ENCODE peak calls at places on chromosomes 16 and 17, in four cellular contexts. Z is K562, C is A549, S is GM12878. Q is an unnamed sample.

GRCh38 chr16:87457051-87457611 is 35.7 kb downstream of the ZCCHC14 start:
- DNase-seq in Z (no peak), C (no peak), S (no peak), Q (no peak)

GRCh38 chr17:66570353-66571195 is 264.3 kb upstream of the CACNG5 start:
- DNase-seq in Z (no peak), C (no peak), S (no peak), Q (no peak)

GRCh38 chr17:19738757-19739156 is 9.3 kb downstream of the ALDH3A1 start:
- DNase-seq in Z (no peak), C (no peak), S (no peak), Q (no peak)

GRCh38 chr16:72783716-72784320 is 264.1 kb downstream of the ZFHX3 start:
- DNase-seq in Z (no peak), C (peak), S (peak), Q (peak)

GRCh38 chr16:50025544-50025931 is 513 bp downstream of the CNEP1R1 start:
- DNase-seq in Z (peak), C (no peak), S (no peak), Q (peak)

GRCh38 chr17:12769981-12770380 is 19.3 kb upstream of the ARHGAP44 start:
- DNase-seq in Z (no peak), C (no peak), S (no peak), Q (no peak)

GRCh38 chr17:42618442-42619150 is 9.1 kb downstream of the TUBG1 start:
- DNase-seq in Z (peak), C (peak), S (peak), Q (peak)

GRCh38 chr16:561957-562938 is 2.1 kb downstream of the PRR35 start:
- DNase-seq in Z (no peak), C (no peak), S (no peak), Q (no peak)

GRCh38 chr16:49528035-49528434 is 154.4 kb downstream of the C16orf78 start:
- DNase-seq in Z (no peak), C (no peak), S (no peak), Q (no peak)

GRCh38 chr17:75642221-75643032 is 9.2 kb downstream of the SMIM5 start:
- DNase-seq in Z (peak), C (no peak), S (no peak), Q (no peak)

GRCh38 chr17:49210158-49211029 is at the start of the genes ABI3 and GNGT2:
- DNase-seq in Z (no peak), C (no peak), S (peak), Q (no peak)

GRCh38 chr17:66945451-66945850 is 19.1 kb upstream of the CACNG4 start:
- DNase-seq in Z (no peak), C (no peak), S (no peak), Q (no peak)

GRCh38 chr16:53056528-53056881 is 1.7 kb downstream of the CHD9 start:
- DNase-seq in Z (peak), C (no peak), S (no peak), Q (peak)

GRCh38 chr16:52597073-52597771 is 50.3 kb upstream of the TOX3 start:
- DNase-seq in Z (no peak), C (no peak), S (no peak), Q (no peak)

GRCh38 chr16:51538707-51539604 is 387.9 kb upstream of the SALL1 start:
- DNase-seq in Z (no peak), C (peak), S (no peak), Q (peak)

GRCh38 chr16:31700530-31701388 is 172.8 kb upstream of the ZNF267 start:
- DNase-seq in Z (no peak), C (peak), S (peak), Q (peak)

GRCh38 chr17:5234645-5235576 is at the start of gene SCIMP:
- DNase-seq in Z (no peak), C (no peak), S (peak), Q (no peak)

GRCh38 chr17:74274703-74275340 is 788 bp downstream of the DNAI2 start:
- DNase-seq in Z (no peak), C (no peak), S (no peak), Q (no peak)
- TF ChIP-seq MAX in Z (no peak), C (no peak), S (no peak), Q (no peak)

DNA sequence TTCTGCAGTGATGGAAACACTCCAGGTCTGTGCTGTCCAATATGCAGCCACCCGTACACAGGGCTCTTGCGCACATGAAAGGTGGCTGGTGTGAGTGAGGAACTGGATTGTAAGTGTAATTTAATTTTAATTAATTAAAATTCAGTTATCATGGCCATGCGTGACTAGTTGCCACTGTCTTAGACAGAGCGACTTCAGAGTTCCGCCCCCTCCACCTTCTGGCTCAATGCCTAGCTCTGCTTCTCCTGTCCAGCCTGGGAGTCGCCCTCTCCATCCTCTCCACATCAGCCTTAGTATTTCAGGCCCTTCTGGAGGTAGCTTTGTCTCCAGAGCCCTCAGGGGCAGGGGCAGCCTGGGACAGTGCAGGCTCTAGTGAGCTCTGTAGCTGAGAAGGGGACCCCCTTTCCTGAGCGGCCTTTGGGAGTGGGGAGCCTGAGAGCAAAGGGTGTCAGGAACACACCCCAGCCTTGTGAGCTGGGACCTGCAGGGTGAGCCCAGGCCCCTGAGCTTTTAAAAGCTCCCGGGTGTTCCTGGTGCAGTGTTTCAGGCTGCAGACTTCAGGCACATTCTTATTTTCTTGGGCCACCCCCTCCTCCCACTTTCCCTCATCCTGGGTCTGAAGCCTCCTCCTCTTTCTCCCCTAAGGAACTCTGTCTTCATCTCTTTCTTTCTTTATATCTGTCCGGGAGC is 99.4 kb downstream of the IRF8 start:
- DNase-seq in Z (no peak), C (no peak), S (no peak), Q (no peak)
- H3K4me2 ChIP-seq in Z (no peak), C (no peak), S (peak), Q (no peak)

DNA sequence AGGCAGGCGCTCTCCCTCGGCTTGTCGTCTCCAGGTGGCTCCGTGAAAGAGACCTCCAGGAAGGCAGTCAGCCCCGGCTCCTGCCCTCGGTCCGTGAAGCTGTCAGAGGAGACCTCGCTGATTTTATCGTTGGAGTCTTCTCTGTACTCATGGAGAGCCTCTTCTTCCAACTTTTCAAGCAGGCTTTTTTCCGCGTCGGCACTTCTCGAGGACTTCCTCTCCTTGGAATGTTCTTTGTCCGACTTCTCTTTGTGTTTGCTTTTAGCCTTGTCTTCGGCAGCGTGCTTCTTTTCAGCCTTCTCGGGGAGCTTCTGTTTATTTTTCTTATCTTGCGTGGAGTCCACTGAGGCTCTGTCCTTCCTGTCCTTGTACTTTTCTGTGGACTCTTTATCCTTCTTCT is 65.0 kb downstream of the ZNF778 start:
- DNase-seq in Z (no peak), C (no peak), S (no peak), Q (no peak)
- TF ChIP-seq JUNB in Z (no peak), C (no peak), S (no peak), Q (no peak)

GRCh38 chr16:26672206-26672605 is 394.5 kb upstream of the C16orf82 start:
- DNase-seq in Z (no peak), C (no peak), S (no peak), Q (no peak)
- TF ChIP-seq MAX in Z (no peak), C (no peak), S (no peak), Q (no peak)

GRCh38 chr16:17560548-17560947 is 89.8 kb upstream of the XYLT1 start:
- DNase-seq in Z (no peak), C (no peak), S (no peak), Q (no peak)

GRCh38 chr16:17563340-17563739 is 92.6 kb upstream of the XYLT1 start:
- DNase-seq in Z (no peak), C (no peak), S (no peak), Q (no peak)

GRCh38 chr16:17557480-17557879 is 86.7 kb upstream of the XYLT1 start:
- DNase-seq in Z (no peak), C (no peak), S (no peak), Q (no peak)

GRCh38 chr16:17564856-17565255 is 94.1 kb upstream of the XYLT1 start:
- DNase-seq in Z (no peak), C (no peak), S (no peak), Q (no peak)

DNA sequence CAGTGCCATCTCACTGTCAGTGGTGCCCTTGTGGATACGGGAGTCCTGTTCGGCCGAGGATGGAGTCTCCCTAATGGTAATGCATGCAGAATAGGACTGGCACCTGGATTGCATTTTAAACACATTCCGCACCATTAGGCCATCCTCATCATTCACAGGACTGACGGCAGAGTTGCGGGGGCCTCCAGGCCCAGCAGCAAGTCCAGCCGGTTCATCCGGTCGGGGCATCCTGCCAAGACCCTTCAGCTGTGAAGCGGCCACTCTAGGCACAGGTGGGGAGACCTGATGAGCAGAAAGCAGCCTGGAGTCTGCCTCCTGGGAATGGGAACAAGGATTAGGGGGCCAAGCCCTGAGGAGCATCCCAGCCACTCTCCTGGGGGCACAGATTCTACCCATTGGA is 90.3 kb upstream of the XYLT1 start:
- DNase-seq in Z (no peak), C (no peak), S (no peak), Q (no peak)
- H3K4me2 ChIP-seq in Z (no peak), C (no peak), S (no peak), Q (no peak)